ENCODE peak calls at places on chromosomes 2 and 18, in six cellular contexts. One of them, this sample, is unnamed.

GRCh38 chr2:229800997-229801754 is 86.8 kb upstream of the DNER start:
- DNase-seq in HCT116: peak
- DNase-seq in SK-N-SH: peak
- DNase-seq in MM.1S: peak
- DNase-seq in PC-3: peak
- DNase-seq in neural progenitor cell: peak
- DNase-seq in this sample: peak

GRCh38 chr2:16785072-16785638 is 119.5 kb upstream of the CYRIA start:
- DNase-seq in SK-N-SH: no peak
- DNase-seq in MM.1S: no peak
- DNase-seq in HCT116: no peak
- DNase-seq in neural progenitor cell: no peak
- DNase-seq in PC-3: no peak
- DNase-seq in this sample: no peak

GRCh38 chr2:135561925-135562324 is 30.6 kb downstream of the R3HDM1 start:
- DNase-seq in MM.1S: no peak
- DNase-seq in neural progenitor cell: no peak
- DNase-seq in PC-3: no peak
- DNase-seq in SK-N-SH: no peak
- DNase-seq in HCT116: no peak
- DNase-seq in this sample: no peak

GRCh38 chr2:168002021-168002553 is 245.3 kb downstream of the STK39 start:
- DNase-seq in MM.1S: peak
- DNase-seq in HCT116: no peak
- DNase-seq in neural progenitor cell: peak
- DNase-seq in PC-3: peak
- DNase-seq in SK-N-SH: no peak
- DNase-seq in this sample: peak

GRCh38 chr2:167550448-167550847 is 662.2 kb downstream of the XIRP2 start:
- DNase-seq in SK-N-SH: peak
- DNase-seq in neural progenitor cell: peak
- DNase-seq in HCT116: peak
- DNase-seq in MM.1S: peak
- DNase-seq in PC-3: peak
- DNase-seq in this sample: peak

GRCh38 chr18:77144451-77145118 is 12.0 kb upstream of the MBP start:
- DNase-seq in SK-N-SH: no peak
- DNase-seq in MM.1S: no peak
- DNase-seq in HCT116: no peak
- DNase-seq in neural progenitor cell: no peak
- DNase-seq in PC-3: no peak
- DNase-seq in this sample: peak

GRCh38 chr2:59734743-59735142 is 818.7 kb downstream of the BCL11A start:
- DNase-seq in SK-N-SH: no peak
- DNase-seq in PC-3: no peak
- DNase-seq in HCT116: no peak
- DNase-seq in MM.1S: no peak
- DNase-seq in neural progenitor cell: no peak
- DNase-seq in this sample: no peak

GRCh38 chr2:235048549-235048948 is 96.7 kb downstream of the SH3BP4 start:
- DNase-seq in SK-N-SH: no peak
- DNase-seq in MM.1S: no peak
- DNase-seq in PC-3: no peak
- DNase-seq in HCT116: no peak
- DNase-seq in neural progenitor cell: no peak
- DNase-seq in this sample: peak

GRCh38 chr18:80112623-80113248 is 3.7 kb downstream of the ADNP2 start:
- DNase-seq in neural progenitor cell: no peak
- DNase-seq in PC-3: no peak
- DNase-seq in SK-N-SH: no peak
- DNase-seq in HCT116: no peak
- DNase-seq in MM.1S: no peak
- DNase-seq in this sample: no peak

GRCh38 chr18:34509879-34510586 is 200.1 kb upstream of the DTNA start:
- DNase-seq in SK-N-SH: no peak
- DNase-seq in neural progenitor cell: no peak
- DNase-seq in MM.1S: peak
- DNase-seq in PC-3: no peak
- DNase-seq in HCT116: no peak
- DNase-seq in this sample: no peak

GRCh38 chr2:112465373-112465772 is 16.6 kb upstream of the TTL start:
- DNase-seq in neural progenitor cell: peak
- DNase-seq in SK-N-SH: peak
- DNase-seq in MM.1S: no peak
- DNase-seq in HCT116: no peak
- DNase-seq in PC-3: peak
- DNase-seq in this sample: peak

GRCh38 chr18:26008096-26008495 is 82.3 kb downstream of the SS18 start:
- DNase-seq in HCT116: no peak
- DNase-seq in PC-3: no peak
- DNase-seq in neural progenitor cell: no peak
- DNase-seq in SK-N-SH: no peak
- DNase-seq in MM.1S: no peak
- DNase-seq in this sample: no peak

GRCh38 chr2:141703506-141703905 is 427.3 kb downstream of the LRP1B start:
- DNase-seq in SK-N-SH: no peak
- DNase-seq in MM.1S: no peak
- DNase-seq in HCT116: no peak
- DNase-seq in neural progenitor cell: no peak
- DNase-seq in PC-3: no peak
- DNase-seq in this sample: no peak

GRCh38 chr2:502831-503230 is 174.4 kb downstream of the TMEM18 start:
- DNase-seq in neural progenitor cell: no peak
- DNase-seq in MM.1S: no peak
- DNase-seq in HCT116: no peak
- DNase-seq in PC-3: no peak
- DNase-seq in SK-N-SH: no peak
- DNase-seq in this sample: no peak

GRCh38 chr18:8605974-8606373 is 3.3 kb upstream of the RAB12 start:
- DNase-seq in HCT116: no peak
- DNase-seq in PC-3: no peak
- DNase-seq in MM.1S: no peak
- DNase-seq in neural progenitor cell: no peak
- DNase-seq in SK-N-SH: no peak
- DNase-seq in this sample: no peak

GRCh38 chr18:11669271-11669947 is 19.7 kb upstream of the GNAL start:
- DNase-seq in SK-N-SH: no peak
- DNase-seq in PC-3: no peak
- DNase-seq in HCT116: no peak
- DNase-seq in MM.1S: no peak
- DNase-seq in neural progenitor cell: no peak
- DNase-seq in this sample: no peak

GRCh38 chr2:7866825-7867224 is 815.0 kb upstream of the ID2 start:
- DNase-seq in MM.1S: no peak
- DNase-seq in neural progenitor cell: no peak
- DNase-seq in SK-N-SH: no peak
- DNase-seq in HCT116: no peak
- DNase-seq in PC-3: no peak
- DNase-seq in this sample: no peak

GRCh38 chr2:202377308-202377736 is 1.2 kb downstream of the BMPR2 start:
- DNase-seq in PC-3: peak
- DNase-seq in SK-N-SH: peak
- DNase-seq in neural progenitor cell: peak
- DNase-seq in MM.1S: no peak
- DNase-seq in HCT116: no peak
- DNase-seq in this sample: peak

GRCh38 chr2:74385396-74385795 is 5.3 kb upstream of the DCTN1 start:
- DNase-seq in neural progenitor cell: no peak
- DNase-seq in PC-3: no peak
- DNase-seq in SK-N-SH: no peak
- DNase-seq in HCT116: no peak
- DNase-seq in MM.1S: no peak
- DNase-seq in this sample: peak

GRCh38 chr18:29853126-29853525 is 1189.4 kb downstream of the DSC3 start:
- DNase-seq in MM.1S: no peak
- DNase-seq in SK-N-SH: no peak
- DNase-seq in HCT116: no peak
- DNase-seq in PC-3: peak
- DNase-seq in neural progenitor cell: no peak
- DNase-seq in this sample: peak

DNA sequence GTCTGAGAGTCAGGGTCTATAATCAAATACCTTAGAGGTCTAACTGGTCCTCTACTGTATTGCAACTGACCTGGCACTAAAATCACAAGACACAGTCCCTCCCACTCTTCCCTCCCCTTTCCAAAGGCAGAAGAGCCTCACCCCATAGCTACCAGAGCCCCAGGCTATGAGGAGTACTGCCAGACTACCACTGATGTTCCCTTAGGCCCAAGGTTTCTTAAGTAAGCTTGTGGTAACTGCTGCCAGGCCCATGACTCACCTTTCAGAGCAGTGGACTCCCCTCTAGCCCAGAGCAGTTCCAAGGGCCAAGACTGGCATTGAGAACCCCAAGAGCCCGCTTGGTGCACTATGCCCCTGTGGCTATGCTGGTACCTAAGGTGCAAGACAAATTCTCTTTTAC is 1193.4 kb downstream of the DSC3 start:
- DNase-seq in HCT116: no peak
- DNase-seq in SK-N-SH: no peak
- DNase-seq in PC-3: peak
- DNase-seq in MM.1S: no peak
- DNase-seq in neural progenitor cell: no peak
- DNase-seq in this sample: peak
- TF ChIP-seq EZH2phosphoT487 in HCT116: no peak
- TF ChIP-seq EZH2phosphoT487 in SK-N-SH: no peak
- TF ChIP-seq EZH2phosphoT487 in PC-3: no peak
- TF ChIP-seq EZH2phosphoT487 in MM.1S: no peak
- TF ChIP-seq EZH2phosphoT487 in neural progenitor cell: no peak
- TF ChIP-seq EZH2phosphoT487 in this sample: no peak

GRCh38 chr2:206267567-206267966 is 6.9 kb upstream of the ZDBF2 start:
- DNase-seq in SK-N-SH: no peak
- DNase-seq in MM.1S: no peak
- DNase-seq in HCT116: no peak
- DNase-seq in PC-3: no peak
- DNase-seq in neural progenitor cell: no peak
- DNase-seq in this sample: no peak

GRCh38 chr2:206263959-206264603 is 10.4 kb upstream of the ZDBF2 start:
- DNase-seq in HCT116: no peak
- DNase-seq in SK-N-SH: no peak
- DNase-seq in PC-3: no peak
- DNase-seq in MM.1S: no peak
- DNase-seq in neural progenitor cell: no peak
- DNase-seq in this sample: no peak

GRCh38 chr2:206260427-206261012 is 13.9 kb upstream of the ZDBF2 start:
- DNase-seq in neural progenitor cell: no peak
- DNase-seq in PC-3: peak
- DNase-seq in SK-N-SH: peak
- DNase-seq in HCT116: no peak
- DNase-seq in MM.1S: peak
- DNase-seq in this sample: peak

GRCh38 chr2:206271066-206271465 is 3.4 kb upstream of the ZDBF2 start:
- DNase-seq in SK-N-SH: no peak
- DNase-seq in MM.1S: no peak
- DNase-seq in PC-3: no peak
- DNase-seq in neural progenitor cell: no peak
- DNase-seq in HCT116: no peak
- DNase-seq in this sample: no peak

DNA sequence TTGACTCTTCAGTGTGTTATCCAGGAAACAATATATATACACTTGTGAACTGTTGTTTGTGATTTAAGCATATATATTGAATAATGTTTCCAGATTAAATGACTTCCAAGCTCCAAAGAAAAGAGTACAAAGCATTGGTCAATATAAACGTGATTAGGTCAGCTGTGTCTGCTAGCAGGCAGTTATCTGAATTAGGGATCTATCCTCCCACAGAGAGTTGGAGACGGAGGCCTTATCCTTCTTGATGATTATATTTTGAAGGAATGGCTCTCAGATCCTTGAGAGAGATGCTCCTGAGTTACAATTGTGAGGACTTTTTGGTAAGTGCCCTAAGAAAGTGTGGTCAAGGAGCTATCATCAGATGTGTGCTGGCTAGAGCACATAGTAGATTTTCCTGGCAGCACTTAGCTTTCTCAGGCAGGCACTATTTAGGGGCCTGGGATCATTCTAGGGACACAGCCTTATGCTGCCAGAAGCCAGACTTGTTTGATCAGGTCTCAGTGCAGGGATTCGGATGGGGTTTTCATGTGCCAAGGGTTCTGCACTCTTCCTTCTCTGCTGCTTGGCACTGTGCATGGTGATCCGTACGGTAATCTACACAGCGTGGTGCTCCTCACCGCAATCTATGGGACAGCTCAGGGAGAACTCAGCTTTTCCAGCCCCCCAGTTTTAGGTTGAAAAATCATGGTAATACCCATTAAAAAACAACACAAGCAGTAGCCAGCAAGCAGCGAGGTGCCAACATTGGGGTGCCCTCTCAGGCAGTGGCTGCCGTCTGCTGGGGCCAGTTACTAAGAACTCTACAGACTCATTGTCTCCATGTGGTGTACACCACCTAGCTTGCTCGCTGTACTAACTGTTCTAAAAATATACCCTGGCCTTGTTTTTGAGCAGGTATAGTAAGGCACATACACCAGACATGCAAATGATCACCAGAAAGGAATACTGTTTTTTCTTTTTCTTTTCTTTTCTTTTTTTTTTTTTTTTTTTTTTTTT is 8.0 kb upstream of the ZDBF2 start:
- DNase-seq in SK-N-SH: no peak
- DNase-seq in MM.1S: no peak
- DNase-seq in neural progenitor cell: no peak
- DNase-seq in HCT116: no peak
- DNase-seq in PC-3: no peak
- DNase-seq in this sample: no peak
- H3K9ac ChIP-seq in SK-N-SH: no peak
- H3K9ac ChIP-seq in MM.1S: no peak
- H3K9ac ChIP-seq in neural progenitor cell: no peak
- H3K9ac ChIP-seq in HCT116: no peak
- H3K9ac ChIP-seq in PC-3: no peak
- H3K9ac ChIP-seq in this sample: no peak

GRCh38 chr2:144702051-144702450 is 182.1 kb upstream of the ZEB2 start:
- DNase-seq in neural progenitor cell: no peak
- DNase-seq in PC-3: no peak
- DNase-seq in HCT116: no peak
- DNase-seq in SK-N-SH: no peak
- DNase-seq in MM.1S: no peak
- DNase-seq in this sample: no peak
- H3K27ac ChIP-seq in neural progenitor cell: no peak
- H3K27ac ChIP-seq in PC-3: no peak
- H3K27ac ChIP-seq in HCT116: no peak
- H3K27ac ChIP-seq in SK-N-SH: no peak
- H3K27ac ChIP-seq in MM.1S: no peak
- H3K27ac ChIP-seq in this sample: no peak

GRCh38 chr18:9712606-9713005 is 4.5 kb downstream of the RAB31 start:
- DNase-seq in MM.1S: no peak
- DNase-seq in HCT116: no peak
- DNase-seq in SK-N-SH: no peak
- DNase-seq in PC-3: no peak
- DNase-seq in neural progenitor cell: no peak
- DNase-seq in this sample: peak

GRCh38 chr18:9710037-9710436 is 1.9 kb downstream of the RAB31 start:
- DNase-seq in HCT116: no peak
- DNase-seq in SK-N-SH: no peak
- DNase-seq in MM.1S: no peak
- DNase-seq in neural progenitor cell: no peak
- DNase-seq in PC-3: no peak
- DNase-seq in this sample: no peak

GRCh38 chr18:9711361-9712129 is 3.4 kb downstream of the RAB31 start:
- DNase-seq in neural progenitor cell: no peak
- DNase-seq in HCT116: no peak
- DNase-seq in PC-3: no peak
- DNase-seq in SK-N-SH: no peak
- DNase-seq in MM.1S: no peak
- DNase-seq in this sample: no peak

GRCh38 chr18:9714832-9715343 is 6.8 kb downstream of the RAB31 start:
- DNase-seq in SK-N-SH: no peak
- DNase-seq in neural progenitor cell: no peak
- DNase-seq in HCT116: no peak
- DNase-seq in MM.1S: no peak
- DNase-seq in PC-3: no peak
- DNase-seq in this sample: no peak

GRCh38 chr18:9712130-9712577 is 4.1 kb downstream of the RAB31 start:
- DNase-seq in MM.1S: no peak
- DNase-seq in neural progenitor cell: no peak
- DNase-seq in SK-N-SH: no peak
- DNase-seq in PC-3: no peak
- DNase-seq in HCT116: no peak
- DNase-seq in this sample: no peak
- TF ChIP-seq EZH2phosphoT487 in MM.1S: no peak
- TF ChIP-seq EZH2phosphoT487 in neural progenitor cell: no peak
- TF ChIP-seq EZH2phosphoT487 in SK-N-SH: no peak
- TF ChIP-seq EZH2phosphoT487 in PC-3: no peak
- TF ChIP-seq EZH2phosphoT487 in HCT116: no peak
- TF ChIP-seq EZH2phosphoT487 in this sample: no peak